ENCODE peak calls at places on chromosomes 16 and 17, in six cellular contexts. Z is CD8-positive, alpha-beta memory T cell; A is fibroblast of lung; T is HFF-Myc; H is CD8-positive, alpha-beta T cell; U is cardiac fibroblast. Y is an unnamed sample.

GRCh38 chr16:85438981-85439639 is 174.0 kb upstream of the GSE1 start:
- DNase-seq in Z (no peak), A (no peak), T (no peak), H (no peak), U (no peak), Y (no peak)

GRCh38 chr16:74601131-74601871 is 5.6 kb downstream of the GLG1 start:
- DNase-seq in Z (peak; percentile 62), A (no peak), T (no peak), H (peak; percentile 80), U (no peak), Y (no peak)

GRCh38 chr16:6091021-6091420 is 993.4 kb upstream of the EEF2KMT start:
- DNase-seq in Z (no peak), A (no peak), T (no peak), H (no peak), U (no peak), Y (no peak)

GRCh38 chr17:41559548-41559947 is 12.3 kb downstream of the KRT9 start:
- DNase-seq in Z (no peak), A (no peak), T (no peak), H (no peak), U (no peak), Y (peak; percentile 25)

GRCh38 chr16:80058236-80058635 is 457.7 kb upstream of the MAF start:
- DNase-seq in Z (no peak), A (peak; percentile 10), T (no peak), H (no peak), U (peak; percentile 6), Y (no peak)

GRCh38 chr17:72687941-72688340 is 404.5 kb downstream of the SLC39A11 start:
- DNase-seq in Z (no peak), A (no peak), T (no peak), H (no peak), U (no peak), Y (no peak)

GRCh38 chr16:66176731-66177130 is 189.8 kb upstream of the CDH5 start:
- DNase-seq in Z (no peak), A (no peak), T (no peak), H (no peak), U (no peak), Y (no peak)

GRCh38 chr16:53372942-53373871 is 61.1 kb upstream of the RBL2 start:
- DNase-seq in Z (peak; percentile 75), A (no peak), T (no peak), H (peak; percentile 88), U (no peak), Y (no peak)

GRCh38 chr16:17296412-17296811 is 174.3 kb downstream of the XYLT1 start:
- DNase-seq in Z (no peak), A (no peak), T (no peak), H (no peak), U (no peak), Y (no peak)

GRCh38 chr17:77803726-77804125 is 154.8 kb upstream of the TNRC6C start:
- DNase-seq in Z (no peak), A (no peak), T (no peak), H (no peak), U (no peak), Y (no peak)

GRCh38 chr17:42980766-42981397 is 517 bp downstream of the RUNDC1 start:
- DNase-seq in Z (peak; percentile 59), A (peak; percentile 39), T (no peak), H (peak; percentile 52), U (peak; percentile 53), Y (no peak)

GRCh38 chr17:68955181-68955841 is at the start of gene ABCA8:
- DNase-seq in Z (no peak), A (peak; percentile 86), T (peak; percentile 2), H (no peak), U (peak; percentile 87), Y (no peak)

GRCh38 chr17:9729034-9729650 is 62.2 kb downstream of the DHRS7C start:
- DNase-seq in Z (peak; percentile 11), A (peak; percentile 68), T (peak; percentile 35), H (no peak), U (peak; percentile 67), Y (peak; percentile 1)

GRCh38 chr17:59330314-59330942 is 1.0 kb upstream of the YPEL2 start:
- DNase-seq in Z (no peak), A (no peak), T (no peak), H (no peak), U (no peak), Y (no peak)

GRCh38 chr17:37671813-37672544 is 28.7 kb upstream of the DDX52 start:
- DNase-seq in Z (no peak), A (peak; percentile 56), T (peak; percentile 19), H (no peak), U (peak; percentile 54), Y (peak; percentile 81)

GRCh38 chr17:59387351-59388069 is 56.1 kb downstream of the YPEL2 start:
- DNase-seq in Z (no peak), A (peak; percentile 19), T (no peak), H (no peak), U (peak; percentile 8), Y (no peak)

GRCh38 chr16:79163666-79164377 is 436.7 kb downstream of the MAF start:
- DNase-seq in Z (no peak), A (peak; percentile 20), T (no peak), H (no peak), U (no peak), Y (no peak)

GRCh38 chr16:56708821-56709685 is 20.9 kb upstream of the NUP93 start:
- DNase-seq in Z (peak; percentile 17), A (no peak), T (no peak), H (peak; percentile 76), U (no peak), Y (no peak)

GRCh38 chr17:66445229-66445628 is 142.8 kb downstream of the PRKCA start:
- DNase-seq in Z (no peak), A (no peak), T (no peak), H (no peak), U (no peak), Y (no peak)

GRCh38 chr16:47143677-47144558 is at the start of gene NETO2:
- DNase-seq in Z (peak; percentile 58), A (peak; percentile 60), T (no peak), H (peak; percentile 66), U (peak; percentile 63), Y (no peak)

GRCh38 chr17:49388692-49389513 is 25.8 kb downstream of the PHB1 start:
- DNase-seq in Z (no peak), A (peak; percentile 16), T (no peak), H (no peak), U (no peak), Y (no peak)

GRCh38 chr17:43356999-43357398 is 41.8 kb upstream of the ARL4D start:
- DNase-seq in Z (no peak), A (peak; percentile 89), T (no peak), H (no peak), U (peak; percentile 87), Y (peak; percentile 76)

GRCh38 chr16:49411121-49411970 is 37.7 kb downstream of the C16orf78 start:
- DNase-seq in Z (no peak), A (no peak), T (no peak), H (no peak), U (no peak), Y (no peak)
- H3K4me3 ChIP-seq in Z (no peak overlapping the region), A (no peak overlapping the region), T (no peak overlapping the region), H (no peak overlapping the region), U (no peak overlapping the region), Y (no peak overlapping the region)

GRCh38 chr16:10123141-10123540 is 59.1 kb downstream of the GRIN2A start:
- DNase-seq in Z (no peak), A (no peak), T (no peak), H (no peak), U (no peak), Y (no peak)

GRCh38 chr16:10122026-10122425 is 60.2 kb downstream of the GRIN2A start:
- DNase-seq in Z (no peak), A (no peak), T (no peak), H (no peak), U (no peak), Y (no peak)

GRCh38 chr16:10120953-10121352 is 61.3 kb downstream of the GRIN2A start:
- DNase-seq in Z (no peak), A (no peak), T (no peak), H (no peak), U (no peak), Y (no peak)

GRCh38 chr16:10121496-10121895 is 60.7 kb downstream of the GRIN2A start:
- DNase-seq in Z (no peak), A (no peak), T (no peak), H (no peak), U (no peak), Y (no peak)

DNA sequence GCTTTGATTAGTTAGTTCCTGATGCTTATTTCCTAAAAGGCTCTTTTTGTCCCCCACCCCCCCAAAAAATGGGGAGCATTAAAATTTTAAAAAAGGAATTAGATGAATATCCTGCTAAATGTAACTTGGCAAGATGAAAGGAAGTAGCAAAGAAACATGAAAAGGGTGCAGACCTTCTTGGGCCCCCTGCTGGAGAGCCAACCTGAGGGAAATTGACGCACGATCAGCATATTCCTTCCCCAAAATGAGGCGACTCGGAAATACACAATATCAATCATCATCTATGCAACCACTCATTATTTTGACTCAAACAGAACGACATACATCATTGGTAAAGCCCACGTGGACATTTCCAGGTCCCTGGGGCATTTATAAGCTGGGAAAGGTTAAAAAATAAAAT is 59.7 kb downstream of the GRIN2A start:
- DNase-seq in Z (no peak), A (no peak), T (no peak), H (no peak), U (no peak), Y (no peak)
- H3K4me3 ChIP-seq in Z (no peak overlapping the region), A (no peak overlapping the region), T (no peak overlapping the region), H (no peak overlapping the region), U (no peak overlapping the region), Y (no peak overlapping the region)

GRCh38 chr16:50680907-50681885 is at the start of gene SNX20:
- DNase-seq in Z (peak; percentile 71), A (no peak), T (no peak), H (peak; percentile 84), U (no peak), Y (no peak)
- H3K4me3 ChIP-seq in Z (peak within 1 kb of the TSS; percentile 89), A (no peak within 1 kb of the TSS), T (no peak within 1 kb of the TSS), H (peak within 1 kb of the TSS; percentile 65), U (no peak within 1 kb of the TSS), Y (no peak within 1 kb of the TSS)

DNA sequence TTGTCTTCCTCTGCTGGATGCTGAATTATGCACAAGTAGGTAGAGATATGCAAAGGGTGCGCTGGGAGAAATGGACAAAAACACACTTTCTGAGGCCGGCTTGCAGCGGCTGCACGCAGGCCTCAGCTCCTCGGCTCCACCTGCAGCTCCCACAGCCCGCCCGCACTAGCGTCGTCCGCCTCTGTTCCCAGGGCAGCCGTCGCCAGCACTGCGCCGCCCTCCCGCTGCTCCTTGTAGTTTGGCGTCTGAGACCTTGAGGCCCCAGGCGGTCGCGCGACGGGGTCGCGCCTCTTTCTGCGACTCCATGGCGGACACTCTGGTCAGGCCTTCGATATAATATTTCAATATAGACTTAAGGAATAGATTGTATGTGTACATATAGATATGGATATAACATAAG is 24.8 kb downstream of the SLFN12 start:
- DNase-seq in Z (no peak), A (no peak), T (no peak), H (no peak), U (no peak), Y (no peak)
- H3K4me3 ChIP-seq in Z (no peak overlapping the region), A (no peak overlapping the region), T (no peak overlapping the region), H (no peak overlapping the region), U (no peak overlapping the region), Y (no peak overlapping the region)

Y was measured in skeletal muscle cell.